ENCODE peak calls at places on chromosomes 4 and X, in four cellular contexts. G, A, I and J are unnamed samples.

GRCh38 chrX:108250654-108251579 is 159.3 kb downstream of the ATG4A start:
- DNase-seq in A (no peak), I (no peak), G (no peak), J (no peak)

GRCh38 chr4:76363556-76364290 is 57.2 kb downstream of the STBD1 start:
- DNase-seq in I (no peak), A (no peak), G (no peak), J (no peak)

GRCh38 chrX:130702867-130703707 is 199.9 kb downstream of the ENOX2 start:
- DNase-seq in A (no peak), G (no peak), I (no peak), J (no peak)

GRCh38 chrX:153297376-153297775 is 24.2 kb downstream of the PNMA6F start:
- DNase-seq in I (no peak), G (no peak), A (no peak), J (no peak)

GRCh38 chrX:79181401-79181800 is 36.9 kb downstream of the GPR174 start:
- DNase-seq in A (no peak), I (no peak), G (no peak), J (no peak)

GRCh38 chr4:143381171-143382118 is 44.8 kb downstream of the GAB1 start:
- DNase-seq in G (no peak), I (peak; percentile 85), A (no peak), J (peak; percentile 68)

GRCh38 chrX:119708936-119709335 is 16.0 kb upstream of the SEPTIN6 start:
- DNase-seq in A (no peak), G (no peak), I (no peak), J (no peak)

GRCh38 chr4:15117270-15117946 is 115.1 kb downstream of the CPEB2 start:
- DNase-seq in A (no peak), I (no peak), G (no peak), J (no peak)

GRCh38 chr4:116906758-116907157 is 178.6 kb downstream of the TRAM1L1 start:
- DNase-seq in I (no peak), A (no peak), G (no peak), J (no peak)

GRCh38 chr4:138832563-138832962 is 183.0 kb upstream of the NOCT start:
- DNase-seq in G (no peak), I (no peak), A (no peak), J (no peak)

GRCh38 chr4:154335588-154335987 is 156.0 kb downstream of the DCHS2 start:
- DNase-seq in I (no peak), A (no peak), G (no peak), J (no peak)

GRCh38 chr4:40316333-40316781 is 18.8 kb upstream of the CHRNA9 start:
- DNase-seq in A (no peak), G (no peak), I (no peak), J (peak; percentile 22)

GRCh38 chrX:56789518-56790070 is 60.6 kb downstream of the NBDY start:
- DNase-seq in I (peak; percentile 0), A (no peak), G (no peak), J (no peak)

GRCh38 chr4:2929469-2929868 is 33.7 kb downstream of the NOP14 start:
- DNase-seq in I (peak; percentile 24), A (no peak), G (no peak), J (no peak)

GRCh38 chrX:24253030-24253429 is 60.8 kb downstream of the SUPT20HL2 start:
- DNase-seq in I (no peak), A (no peak), G (no peak), J (peak; percentile 59)

GRCh38 chrX:55695227-55696018 is 22.1 kb upstream of the RRAGB start:
- DNase-seq in I (no peak), G (no peak), A (no peak), J (no peak)

GRCh38 chrX:124098089-124098488 is 136.6 kb downstream of the STAG2 start:
- DNase-seq in A (peak; percentile 17), G (no peak), I (no peak), J (peak; percentile 2)

GRCh38 chr4:38501698-38502097 is 162.3 kb upstream of the KLF3 start:
- DNase-seq in G (no peak), I (no peak), A (no peak), J (no peak)

GRCh38 chr4:4762909-4763814 is 96.3 kb upstream of the MSX1 start:
- DNase-seq in I (no peak), A (no peak), G (no peak), J (no peak)

GRCh38 chr4:118076958-118077766 is 42.9 kb downstream of the NDST3 start:
- DNase-seq in A (no peak), G (no peak), I (no peak), J (peak; percentile 16)

GRCh38 chrX:119273807-119274192 is 37.7 kb downstream of the PGRMC1 start:
- DNase-seq in G (no peak), I (no peak), A (no peak), J (no peak)

GRCh38 chrX:2552621-2553297 is 52.0 kb upstream of the DHRSX start:
- DNase-seq in A (no peak), I (no peak), G (no peak), J (no peak)

GRCh38 chr4:145130788-145131398 is 32.8 kb downstream of the ABCE1 start:
- DNase-seq in A (no peak), I (no peak), G (no peak), J (no peak)

GRCh38 chr4:164977243-164978164 is at the start of gene TRIM61:
- DNase-seq in A (no peak), G (peak; percentile 42), I (no peak), J (no peak)

GRCh38 chr4:112150920-112151319 is 5.7 kb downstream of the FAM241A start:
- DNase-seq in I (no peak), A (no peak), G (no peak), J (no peak)

GRCh38 chr4:102620697-102621497 is 119.7 kb downstream of the NFKB1 start:
- DNase-seq in A (peak; percentile 75), I (peak; percentile 58), G (no peak), J (peak; percentile 95)

GRCh38 chr4:165631912-165632311 is 241.1 kb upstream of the TLL1 start:
- DNase-seq in I (no peak), A (no peak), G (no peak), J (no peak)

GRCh38 chrX:88735835-88736234 is 11.2 kb upstream of the CPXCR1 start:
- DNase-seq in I (no peak), G (no peak), A (no peak), J (no peak)

GRCh38 chr4:166165829-166166420 is 292.9 kb downstream of the TLL1 start:
- DNase-seq in A (peak; percentile 52), I (no peak), G (no peak), J (peak; percentile 67)

GRCh38 chr4:74624351-74625151 is 169.8 kb downstream of the BTC start:
- DNase-seq in I (no peak), A (peak; percentile 70), G (no peak), J (peak; percentile 86)

GRCh38 chr4:150297861-150298474 is 219.7 kb downstream of the DCLK2 start:
- DNase-seq in A (no peak), G (no peak), I (no peak), J (peak; percentile 45)

GRCh38 chr4:128525387-128525786 is 237.8 kb upstream of the PGRMC2 start:
- DNase-seq in A (no peak), G (no peak), I (no peak), J (no peak)

GRCh38 chr4:128525939-128526630 is 238.5 kb upstream of the PGRMC2 start:
- DNase-seq in A (no peak), G (no peak), I (no peak), J (no peak)

GRCh38 chr4:128528793-128529553 is 241.4 kb upstream of the PGRMC2 start:
- DNase-seq in G (no peak), A (peak; percentile 69), I (no peak), J (no peak)

GRCh38 chr4:128527356-128527755 is 239.7 kb upstream of the PGRMC2 start:
- DNase-seq in I (no peak), G (no peak), A (no peak), J (no peak)

GRCh38 chr4:128528177-128528576 is 240.6 kb upstream of the PGRMC2 start:
- DNase-seq in I (no peak), A (no peak), G (no peak), J (no peak)
- H3K4me1 ChIP-seq in I (peaks cover 42% of the 10 kb centered on the region), A (peaks cover 13% of the 10 kb centered on the region), G (no peaks in the 10 kb centered on the region), J (no peaks in the 10 kb centered on the region)

GRCh38 chr4:87490664-87491369 is 38.4 kb downstream of the SPARCL1 start:
- DNase-seq in A (no peak), I (no peak), G (no peak), J (no peak)
- H3K27ac ChIP-seq in A (no peak overlapping the region), I (no peak overlapping the region), G (no peak overlapping the region), J (no peak overlapping the region)

GRCh38 chr4:77826280-77826679 is 7.1 kb upstream of the CNOT6L start:
- DNase-seq in G (no peak), A (no peak), I (no peak), J (no peak)
- H3K4me1 ChIP-seq in G (peaks cover 55% of the 10 kb centered on the region), A (peaks cover 1% of the 10 kb centered on the region), I (peaks cover 10% of the 10 kb centered on the region), J (peaks cover 1% of the 10 kb centered on the region)

GRCh38 chr4:77671051-77671450 is 65.4 kb downstream of the CXCL13 start:
- DNase-seq in A (no peak), I (no peak), G (no peak), J (no peak)
- H3K27ac ChIP-seq in A (no peak overlapping the region), I (no peak overlapping the region), G (no peak overlapping the region), J (no peak overlapping the region)

GRCh38 chr4:155593793-155594192 is 72.9 kb upstream of the GUCY1A1 start:
- DNase-seq in G (no peak), I (no peak), A (no peak), J (no peak)

GRCh38 chr4:155590751-155591150 is 75.9 kb upstream of the GUCY1A1 start:
- DNase-seq in A (no peak), G (no peak), I (no peak), J (no peak)

GRCh38 chr4:155591201-155591600 is 75.4 kb upstream of the GUCY1A1 start:
- DNase-seq in I (no peak), G (no peak), A (no peak), J (no peak)

GRCh38 chr4:155592568-155593343 is 73.9 kb upstream of the GUCY1A1 start:
- DNase-seq in A (no peak), I (no peak), G (no peak), J (no peak)

GRCh38 chr4:155591784-155592567 is 74.7 kb upstream of the GUCY1A1 start:
- DNase-seq in A (no peak), I (no peak), G (no peak), J (no peak)
- H3K4me1 ChIP-seq in A (no peaks in the 10 kb centered on the region), I (no peaks in the 10 kb centered on the region), G (no peaks in the 10 kb centered on the region), J (no peaks in the 10 kb centered on the region)

DNA sequence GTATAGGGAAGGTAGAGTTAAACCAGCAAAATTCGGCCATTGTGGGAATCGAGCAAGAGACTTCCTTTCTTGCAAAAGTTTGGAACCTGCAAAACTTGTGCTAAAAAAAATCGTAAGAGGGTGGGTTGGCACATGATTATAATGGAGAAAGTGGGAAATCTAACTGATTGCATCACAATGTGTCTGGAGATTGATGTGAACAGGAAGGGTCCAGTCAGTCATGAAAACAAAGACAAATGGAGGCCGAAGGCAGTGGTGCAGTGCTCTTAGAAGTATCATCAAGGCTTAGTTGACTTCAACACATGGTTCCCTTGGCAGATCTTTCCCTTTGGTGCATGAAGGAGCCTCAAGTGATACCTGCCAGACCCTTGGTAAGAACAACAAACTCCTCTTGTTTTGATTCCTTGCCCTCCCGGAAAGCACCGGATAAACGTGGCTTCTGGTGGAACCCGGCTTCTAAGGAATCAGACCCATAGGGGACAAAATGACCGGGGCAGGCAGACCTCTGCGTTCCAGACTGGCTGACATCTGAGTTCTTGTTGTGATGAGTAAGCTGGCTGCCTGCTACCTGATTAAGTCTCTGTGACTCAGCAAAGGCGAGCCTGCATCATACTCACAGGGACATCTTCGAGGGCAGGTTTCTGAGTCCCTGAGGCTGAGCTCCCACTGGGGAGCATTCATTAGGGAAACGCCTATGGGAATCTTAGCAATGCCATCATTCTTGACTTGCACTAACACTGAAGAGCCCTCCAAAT is 87.7 kb upstream of the MAP3K15 start:
- DNase-seq in A (no peak), G (no peak), I (no peak), J (no peak)
- H3K27ac ChIP-seq in A (no peak overlapping the region), G (no peak overlapping the region), I (no peak overlapping the region), J (no peak overlapping the region)

GRCh38 chr4:13543091-13543581 is 1.2 kb downstream of the NKX3-2 start:
- DNase-seq in I (no peak), A (no peak), G (no peak), J (no peak)
- H3K4me1 ChIP-seq in I (peaks cover 87% of the 10 kb centered on the region), A (no peaks in the 10 kb centered on the region), G (peaks cover 53% of the 10 kb centered on the region), J (no peaks in the 10 kb centered on the region)